ENCODE peak calls at places on chromosomes 4 and X, in four cellular contexts. H is OCI-LY7, I is H7, G is epithelial cell of esophagus. K is an unnamed sample.

GRCh38 chr4:68011684-68012083 is 48.4 kb upstream of the TMPRSS11A start:
- DNase-seq in I (no peak), G (peak; percentile 29), H (no peak), K (no peak)

GRCh38 chr4:98287328-98287727 is 26.1 kb downstream of the RAP1GDS1 start:
- DNase-seq in H (no peak), I (no peak), G (no peak), K (no peak)

GRCh38 chr4:128358231-128358902 is 70.8 kb upstream of the PGRMC2 start:
- DNase-seq in G (peak; percentile 51), H (no peak), I (no peak), K (peak; percentile 46)

GRCh38 chrX:153392642-153393321 is 8.4 kb downstream of the PNMA6E start:
- DNase-seq in H (no peak), G (no peak), I (peak; percentile 17), K (no peak)

GRCh38 chr4:7973545-7973981 is 33.9 kb upstream of the AFAP1 start:
- DNase-seq in G (peak; percentile 91), I (no peak), H (no peak), K (no peak)

GRCh38 chr4:1226598-1226997 is 22.3 kb downstream of the CTBP1 start:
- DNase-seq in H (no peak), G (no peak), I (no peak), K (no peak)

GRCh38 chr4:22501715-22502095 is 14.2 kb downstream of the ADGRA3 start:
- DNase-seq in H (no peak), I (no peak), G (peak; percentile 73), K (no peak)

GRCh38 chr4:10050171-10051120 is 29.1 kb upstream of the SLC2A9 start:
- DNase-seq in I (no peak), H (no peak), G (peak; percentile 88), K (no peak)

GRCh38 chr4:72432282-72432681 is 136.7 kb downstream of the ADAMTS3 start:
- DNase-seq in G (no peak), I (no peak), H (no peak), K (no peak)

GRCh38 chr4:67714955-67715354 is 14.0 kb upstream of the UBA6 start:
- DNase-seq in H (no peak), I (no peak), G (no peak), K (no peak)

GRCh38 chrX:132740316-132741123 is 217.9 kb downstream of the HS6ST2 start:
- DNase-seq in I (peak; percentile 41), H (no peak), G (peak; percentile 18), K (no peak)

GRCh38 chrX:128106630-128107029 is 54.4 kb upstream of the ACTRT1 start:
- DNase-seq in G (peak; percentile 42), H (peak; percentile 0), I (no peak), K (peak; percentile 22)

GRCh38 chr4:142875117-142875516 is 29.0 kb upstream of the INPP4B start:
- DNase-seq in I (no peak), G (no peak), H (peak; percentile 13), K (no peak)

GRCh38 chr4:25821267-25821666 is 41.5 kb downstream of the SEL1L3 start:
- DNase-seq in I (no peak), G (no peak), H (no peak), K (no peak)

GRCh38 chr4:3756343-3757059 is 9.7 kb upstream of the ADRA2C start:
- DNase-seq in H (no peak), G (no peak), I (peak; percentile 92), K (no peak)

GRCh38 chr4:3369781-3370660 is 71.7 kb upstream of the HGFAC start:
- DNase-seq in H (no peak), I (peak; percentile 90), G (peak; percentile 59), K (peak; percentile 55)

GRCh38 chr4:90546114-90546513 is 418.9 kb downstream of the CCSER1 start:
- DNase-seq in G (peak; percentile 93), H (no peak), I (no peak), K (no peak)

GRCh38 chrX:12330841-12331240 is 192.6 kb downstream of the FRMPD4 start:
- DNase-seq in H (no peak), I (no peak), G (no peak), K (no peak)

GRCh38 chrX:40284852-40285251 is 187.1 kb upstream of the BCOR start:
- DNase-seq in G (no peak), I (no peak), H (no peak), K (no peak)

K was measured in hepatocyte.